ENCODE peak calls at places on chromosomes 16 and 17, in four cellular contexts. S, C, Y and L are unnamed samples.

GRCh38 chr16:3030128-3030871 is 6.4 kb downstream of the BICDL2 start:
- DNase-seq in S (no peak), Y (no peak), C (no peak), L (no peak)

GRCh38 chr17:74214642-74215331 is 1.4 kb downstream of the TTYH2 start:
- DNase-seq in S (no peak), Y (no peak), C (no peak), L (no peak)

GRCh38 chr17:58666858-58667267 is 25.0 kb downstream of the TEX14 start:
- DNase-seq in S (peak; percentile 89), C (no peak), Y (no peak), L (no peak)

GRCh38 chr16:85699224-85699558 is 10.4 kb upstream of the GINS2 start:
- DNase-seq in C (no peak), S (no peak), Y (no peak), L (no peak)

GRCh38 chr17:62819511-62820221 is 11.6 kb upstream of the MARCHF10 start:
- DNase-seq in Y (no peak), C (peak; percentile 93), S (peak; percentile 83), L (no peak)

GRCh38 chr17:2692781-2693135 is 18.8 kb downstream of the CLUH start:
- DNase-seq in Y (no peak), C (no peak), S (no peak), L (no peak)

GRCh38 chr17:42694524-42694923 is 12.2 kb downstream of the CNTNAP1 start:
- DNase-seq in C (no peak), Y (no peak), S (no peak), L (no peak)

GRCh38 chr17:3551189-3551588 is 6.4 kb downstream of the TRPV3 start:
- DNase-seq in C (no peak), Y (no peak), S (no peak), L (no peak)

GRCh38 chr17:6639651-6640535 is 618 bp downstream of the KIAA0753 start:
- DNase-seq in C (no peak), S (peak; percentile 66), Y (no peak), L (no peak)

GRCh38 chr17:74924250-74924948 is at the start of gene OTOP2:
- DNase-seq in C (no peak), S (peak; percentile 73), Y (no peak), L (no peak)

GRCh38 chr16:81005644-81006471 is 827 bp downstream of the CMC2 start:
- DNase-seq in Y (no peak), C (no peak), S (no peak), L (no peak)

GRCh38 chr16:65116216-65116615 is 5.6 kb downstream of the CDH11 start:
- DNase-seq in S (no peak), Y (no peak), C (no peak), L (no peak)

GRCh38 chr16:48408688-48409087 is 23.5 kb upstream of the SIAH1 start:
- DNase-seq in Y (no peak), S (peak; percentile 57), C (no peak), L (no peak)

GRCh38 chr17:61407211-61407911 is 7.7 kb downstream of the TBX2 start:
- DNase-seq in Y (no peak), S (no peak), C (no peak), L (no peak)

GRCh38 chr17:81719410-81720266 is 7.6 kb downstream of the SLC25A10 start:
- DNase-seq in C (no peak), S (peak; percentile 40), Y (no peak), L (no peak)